ENCODE peak calls at places on chromosomes 2 and 18, in six cellular contexts. One of them, this sample, is unnamed.

GRCh38 chr2:42758751-42759150 is 5.2 kb downstream of the OXER1 start:
- DNase-seq in kidney: no peak
- DNase-seq in psoas muscle: no peak
- DNase-seq in WTC11: no peak
- DNase-seq in HL-60: no peak
- DNase-seq in coronary artery: no peak
- DNase-seq in this sample: no peak

GRCh38 chr2:216557820-216558219 is 59.2 kb downstream of the RPL37A start:
- DNase-seq in kidney: no peak
- DNase-seq in psoas muscle: no peak
- DNase-seq in WTC11: no peak
- DNase-seq in HL-60: no peak
- DNase-seq in coronary artery: no peak
- DNase-seq in this sample: no peak

GRCh38 chr2:67600946-67601345 is 203.8 kb downstream of the ETAA1 start:
- DNase-seq in kidney: no peak
- DNase-seq in psoas muscle: no peak
- DNase-seq in WTC11: no peak
- DNase-seq in HL-60: no peak
- DNase-seq in coronary artery: no peak
- DNase-seq in this sample: no peak

GRCh38 chr2:144472911-144473310 is 47.0 kb downstream of the ZEB2 start:
- DNase-seq in kidney: no peak
- DNase-seq in psoas muscle: no peak
- DNase-seq in WTC11: no peak
- DNase-seq in HL-60: no peak
- DNase-seq in coronary artery: no peak
- DNase-seq in this sample: no peak

GRCh38 chr2:173924285-173924684 is 40.9 kb downstream of the SP3 start:
- DNase-seq in kidney: no peak
- DNase-seq in psoas muscle: no peak
- DNase-seq in WTC11: no peak
- DNase-seq in HL-60: no peak
- DNase-seq in coronary artery: no peak
- DNase-seq in this sample: no peak

GRCh38 chr18:13179566-13180113 is 38.9 kb upstream of the LDLRAD4 start:
- DNase-seq in kidney: no peak
- DNase-seq in psoas muscle: no peak
- DNase-seq in WTC11: no peak
- DNase-seq in HL-60: no peak
- DNase-seq in coronary artery: no peak
- DNase-seq in this sample: no peak

GRCh38 chr2:216055661-216056060 is 25.9 kb downstream of the PECR start:
- DNase-seq in kidney: no peak
- DNase-seq in psoas muscle: no peak
- DNase-seq in WTC11: no peak
- DNase-seq in HL-60: no peak
- DNase-seq in coronary artery: no peak
- DNase-seq in this sample: no peak

GRCh38 chr2:238938460-238939055 is 90.7 kb downstream of the TWIST2 start:
- DNase-seq in kidney: peak
- DNase-seq in psoas muscle: peak
- DNase-seq in WTC11: no peak
- DNase-seq in HL-60: no peak
- DNase-seq in coronary artery: peak
- DNase-seq in this sample: no peak

GRCh38 chr2:42863320-42863719 is 70.9 kb upstream of the HAAO start:
- DNase-seq in kidney: no peak
- DNase-seq in psoas muscle: no peak
- DNase-seq in WTC11: no peak
- DNase-seq in HL-60: no peak
- DNase-seq in coronary artery: no peak
- DNase-seq in this sample: no peak

GRCh38 chr2:120439637-120440384 is 93.9 kb downstream of the INHBB start:
- DNase-seq in kidney: no peak
- DNase-seq in psoas muscle: no peak
- DNase-seq in WTC11: no peak
- DNase-seq in HL-60: no peak
- DNase-seq in coronary artery: peak
- DNase-seq in this sample: no peak

GRCh38 chr2:241798081-241798630 is 10.8 kb upstream of the NEU4 start:
- DNase-seq in kidney: peak
- DNase-seq in psoas muscle: peak
- DNase-seq in WTC11: peak
- DNase-seq in HL-60: no peak
- DNase-seq in coronary artery: no peak
- DNase-seq in this sample: no peak

GRCh38 chr18:8741524-8741923 is 36.2 kb downstream of the MTCL1 start:
- DNase-seq in kidney: no peak
- DNase-seq in psoas muscle: no peak
- DNase-seq in WTC11: no peak
- DNase-seq in HL-60: no peak
- DNase-seq in coronary artery: peak
- DNase-seq in this sample: no peak

GRCh38 chr2:15302154-15302553 is 259.0 kb downstream of the NBAS start:
- DNase-seq in kidney: no peak
- DNase-seq in psoas muscle: no peak
- DNase-seq in WTC11: no peak
- DNase-seq in HL-60: no peak
- DNase-seq in coronary artery: no peak
- DNase-seq in this sample: no peak

GRCh38 chr2:128317186-128317897 is 1.3 kb downstream of the HS6ST1 start:
- DNase-seq in kidney: peak
- DNase-seq in psoas muscle: peak
- DNase-seq in WTC11: peak
- DNase-seq in HL-60: peak
- DNase-seq in coronary artery: peak
- DNase-seq in this sample: no peak

GRCh38 chr2:165016772-165017411 is 61.6 kb upstream of the SLC38A11 start:
- DNase-seq in kidney: no peak
- DNase-seq in psoas muscle: no peak
- DNase-seq in WTC11: peak
- DNase-seq in HL-60: peak
- DNase-seq in coronary artery: no peak
- DNase-seq in this sample: peak

GRCh38 chr2:150182564-150183249 is 304.8 kb downstream of the RND3 start:
- DNase-seq in kidney: no peak
- DNase-seq in psoas muscle: no peak
- DNase-seq in WTC11: no peak
- DNase-seq in HL-60: no peak
- DNase-seq in coronary artery: no peak
- DNase-seq in this sample: no peak

GRCh38 chr2:193542762-193543161 is 1348.0 kb upstream of the TMEFF2 start:
- DNase-seq in kidney: no peak
- DNase-seq in psoas muscle: no peak
- DNase-seq in WTC11: no peak
- DNase-seq in HL-60: no peak
- DNase-seq in coronary artery: no peak
- DNase-seq in this sample: no peak

GRCh38 chr18:10739152-10739551 is 213.3 kb downstream of the NAPG start:
- DNase-seq in kidney: no peak
- DNase-seq in psoas muscle: no peak
- DNase-seq in WTC11: no peak
- DNase-seq in HL-60: no peak
- DNase-seq in coronary artery: no peak
- DNase-seq in this sample: no peak

DNA sequence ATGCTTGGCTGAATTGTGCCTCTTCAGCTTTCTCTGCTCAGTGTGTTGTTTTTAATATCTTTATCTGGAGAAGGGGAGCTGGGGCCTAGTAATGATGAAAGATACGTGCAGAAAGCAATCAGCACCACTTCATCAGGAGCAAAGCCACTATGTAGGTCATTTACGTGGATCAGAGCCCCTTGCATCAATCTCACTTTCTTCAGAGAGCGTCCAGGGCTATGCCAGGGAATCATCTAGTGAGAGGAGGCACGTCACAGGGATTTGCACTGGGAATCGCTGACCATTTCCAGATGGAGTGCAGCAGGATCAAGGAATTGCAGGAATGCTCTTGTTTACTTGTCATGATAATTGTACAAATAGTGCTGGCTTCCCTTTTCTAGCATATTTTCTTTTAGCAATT is 123.1 kb downstream of the TMEM200C start:
- DNase-seq in kidney: no peak
- DNase-seq in psoas muscle: no peak
- DNase-seq in WTC11: no peak
- DNase-seq in HL-60: no peak
- DNase-seq in coronary artery: no peak
- DNase-seq in this sample: no peak
- TF ChIP-seq CTCF in kidney: no peak
- TF ChIP-seq CTCF in psoas muscle: no peak
- TF ChIP-seq CTCF in WTC11: no peak
- TF ChIP-seq CTCF in HL-60: no peak
- TF ChIP-seq CTCF in coronary artery: no peak
- TF ChIP-seq CTCF in this sample: no peak

GRCh38 chr2:39123436-39123999 is 2.7 kb upstream of the SOS1 start:
- DNase-seq in kidney: no peak
- DNase-seq in psoas muscle: no peak
- DNase-seq in WTC11: no peak
- DNase-seq in HL-60: no peak
- DNase-seq in coronary artery: no peak
- DNase-seq in this sample: no peak

GRCh38 chr2:39127973-39128372 is 7.1 kb upstream of the SOS1 start:
- DNase-seq in kidney: no peak
- DNase-seq in psoas muscle: no peak
- DNase-seq in WTC11: no peak
- DNase-seq in HL-60: peak
- DNase-seq in coronary artery: no peak
- DNase-seq in this sample: no peak

GRCh38 chr2:39124000-39124769 is 3.3 kb upstream of the SOS1 start:
- DNase-seq in kidney: peak
- DNase-seq in psoas muscle: peak
- DNase-seq in WTC11: peak
- DNase-seq in HL-60: peak
- DNase-seq in coronary artery: peak
- DNase-seq in this sample: peak

GRCh38 chr2:39121523-39122063 is 742 bp upstream of the SOS1 start:
- DNase-seq in kidney: no peak
- DNase-seq in psoas muscle: no peak
- DNase-seq in WTC11: no peak
- DNase-seq in HL-60: no peak
- DNase-seq in coronary artery: no peak
- DNase-seq in this sample: no peak

DNA sequence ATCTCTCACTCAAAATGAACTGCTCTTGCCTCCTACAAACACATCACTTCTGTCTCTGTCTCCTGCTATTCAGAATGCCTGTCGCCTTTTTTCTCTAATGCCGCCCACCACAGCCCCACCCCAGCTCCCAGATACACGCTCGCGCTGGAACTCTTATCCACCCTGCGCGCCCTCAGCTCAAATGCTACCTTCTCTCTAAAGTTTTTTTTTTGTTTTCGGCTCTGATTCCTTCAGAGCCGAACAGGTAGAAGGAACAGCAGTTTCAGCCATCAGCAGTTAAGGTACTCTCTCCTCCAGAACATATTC is 3.9 kb upstream of the SOS1 start:
- DNase-seq in kidney: no peak
- DNase-seq in psoas muscle: no peak
- DNase-seq in WTC11: no peak
- DNase-seq in HL-60: no peak
- DNase-seq in coronary artery: no peak
- DNase-seq in this sample: no peak
- TF ChIP-seq CTCF in kidney: no peak
- TF ChIP-seq CTCF in psoas muscle: no peak
- TF ChIP-seq CTCF in WTC11: no peak
- TF ChIP-seq CTCF in HL-60: no peak
- TF ChIP-seq CTCF in coronary artery: no peak
- TF ChIP-seq CTCF in this sample: no peak

GRCh38 chr2:50786345-50786744 is 245.6 kb downstream of the NRXN1 start:
- DNase-seq in kidney: no peak
- DNase-seq in psoas muscle: no peak
- DNase-seq in WTC11: no peak
- DNase-seq in HL-60: no peak
- DNase-seq in coronary artery: no peak
- DNase-seq in this sample: no peak
- TF ChIP-seq CTCF in kidney: peak
- TF ChIP-seq CTCF in psoas muscle: no peak
- TF ChIP-seq CTCF in WTC11: no peak
- TF ChIP-seq CTCF in HL-60: no peak
- TF ChIP-seq CTCF in coronary artery: no peak
- TF ChIP-seq CTCF in this sample: peak

GRCh38 chr2:219116776-219117646 is 43.6 kb downstream of the NHEJ1 start:
- DNase-seq in kidney: no peak
- DNase-seq in psoas muscle: no peak
- DNase-seq in WTC11: no peak
- DNase-seq in HL-60: no peak
- DNase-seq in coronary artery: no peak
- DNase-seq in this sample: no peak

GRCh38 chr2:219120082-219120481 is 40.5 kb downstream of the NHEJ1 start:
- DNase-seq in kidney: no peak
- DNase-seq in psoas muscle: no peak
- DNase-seq in WTC11: no peak
- DNase-seq in HL-60: no peak
- DNase-seq in coronary artery: no peak
- DNase-seq in this sample: no peak

GRCh38 chr2:219122197-219122965 is 38.2 kb downstream of the NHEJ1 start:
- DNase-seq in kidney: no peak
- DNase-seq in psoas muscle: no peak
- DNase-seq in WTC11: no peak
- DNase-seq in HL-60: no peak
- DNase-seq in coronary artery: no peak
- DNase-seq in this sample: no peak

GRCh38 chr2:219118504-219118903 is 42.1 kb downstream of the NHEJ1 start:
- DNase-seq in kidney: no peak
- DNase-seq in psoas muscle: no peak
- DNase-seq in WTC11: no peak
- DNase-seq in HL-60: no peak
- DNase-seq in coronary artery: no peak
- DNase-seq in this sample: no peak

DNA sequence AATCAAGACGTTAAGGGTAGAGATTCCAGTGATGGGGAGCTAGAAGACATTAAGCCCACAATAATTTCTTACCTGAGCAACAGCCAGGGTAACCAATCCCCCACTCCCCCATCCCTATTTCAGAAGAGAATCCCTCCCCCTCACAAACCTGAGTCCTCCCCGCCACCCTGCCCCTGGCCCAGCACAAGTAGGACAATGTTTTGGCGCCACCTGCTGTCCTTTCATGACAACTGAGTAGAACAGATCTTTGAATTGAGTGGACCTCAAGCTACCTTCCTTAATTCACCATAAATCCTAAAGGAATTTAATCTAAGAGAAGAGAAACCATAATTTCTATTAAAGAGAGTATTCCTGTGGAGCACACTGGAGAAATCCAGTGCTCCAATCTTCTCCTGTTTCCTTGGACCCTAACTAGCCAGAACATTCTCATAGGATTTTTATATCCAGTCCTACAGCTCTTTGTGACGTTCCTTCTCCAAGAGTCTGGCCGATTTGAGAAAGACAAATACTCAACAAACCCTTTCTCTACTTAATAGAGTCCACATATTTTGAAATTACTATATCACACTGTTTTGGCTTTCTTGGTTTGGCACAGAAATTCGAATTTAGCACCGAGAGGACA is 41.1 kb downstream of the NHEJ1 start:
- DNase-seq in kidney: no peak
- DNase-seq in psoas muscle: peak
- DNase-seq in WTC11: peak
- DNase-seq in HL-60: peak
- DNase-seq in coronary artery: no peak
- DNase-seq in this sample: peak
- TF ChIP-seq CTCF in kidney: peak
- TF ChIP-seq CTCF in psoas muscle: peak
- TF ChIP-seq CTCF in WTC11: peak
- TF ChIP-seq CTCF in HL-60: peak
- TF ChIP-seq CTCF in coronary artery: peak
- TF ChIP-seq CTCF in this sample: peak

This sample was measured in neural crest cell.